ENCODE peak calls at places on chromosomes 1 and 21, in five cellular contexts. U, R, I, A and X are unnamed samples. For H3K4me1 and H3K27me3, the result is how much of the 10 kb centered on the place peaks cover.

GRCh38 chr1:31258581-31258980 is 18.9 kb upstream of the NKAIN1 start:
- DNase-seq in U (no peak), R (no peak), I (no peak), A (no peak), X (no peak)

GRCh38 chr1:156124557-156125483 is 10.3 kb downstream of the LMNA start:
- DNase-seq in U (peak), R (no peak), I (peak), A (peak), X (no peak)

GRCh38 chr1:94094466-94095111 is 26.4 kb downstream of the ABCA4 start:
- DNase-seq in U (no peak), R (peak), I (no peak), A (peak), X (no peak)

GRCh38 chr1:79044974-79045650 is 38.6 kb upstream of the ADGRL4 start:
- DNase-seq in U (no peak), R (peak), I (no peak), A (no peak), X (no peak)

GRCh38 chr1:226201029-226201593 is 14.6 kb upstream of the ACBD3 start:
- DNase-seq in U (peak), R (peak), I (no peak), A (no peak), X (no peak)

GRCh38 chr1:234638832-234639799 is 29.1 kb upstream of the IRF2BP2 start:
- DNase-seq in U (peak), R (no peak), I (no peak), A (peak), X (no peak)

GRCh38 chr21:15754640-15755039 is 24.9 kb downstream of the USP25 start:
- DNase-seq in U (peak), R (peak), I (no peak), A (no peak), X (no peak)

GRCh38 chr1:214445201-214445600 is 106.2 kb downstream of the PTPN14 start:
- DNase-seq in U (peak), R (no peak), I (no peak), A (no peak), X (no peak)

GRCh38 chr1:108082006-108082405 is 117.0 kb upstream of the VAV3 start:
- DNase-seq in U (no peak), R (no peak), I (no peak), A (no peak), X (no peak)

GRCh38 chr1:108080448-108080847 is 115.5 kb upstream of the VAV3 start:
- DNase-seq in U (no peak), R (no peak), I (no peak), A (no peak), X (no peak)

GRCh38 chr1:108077991-108078390 is 113.0 kb upstream of the VAV3 start:
- DNase-seq in U (no peak), R (no peak), I (no peak), A (no peak), X (no peak)

GRCh38 chr1:108082741-108083562 is 117.2 kb downstream of the SLC25A24 start:
- DNase-seq in U (peak), R (no peak), I (no peak), A (no peak), X (no peak)

GRCh38 chr1:108079550-108079949 is 114.6 kb upstream of the VAV3 start:
- DNase-seq in U (no peak), R (no peak), I (peak), A (no peak), X (no peak)
- H3K4me3 ChIP-seq in U (no peak), R (no peak), I (no peak), A (no peak), X (no peak)

DNA sequence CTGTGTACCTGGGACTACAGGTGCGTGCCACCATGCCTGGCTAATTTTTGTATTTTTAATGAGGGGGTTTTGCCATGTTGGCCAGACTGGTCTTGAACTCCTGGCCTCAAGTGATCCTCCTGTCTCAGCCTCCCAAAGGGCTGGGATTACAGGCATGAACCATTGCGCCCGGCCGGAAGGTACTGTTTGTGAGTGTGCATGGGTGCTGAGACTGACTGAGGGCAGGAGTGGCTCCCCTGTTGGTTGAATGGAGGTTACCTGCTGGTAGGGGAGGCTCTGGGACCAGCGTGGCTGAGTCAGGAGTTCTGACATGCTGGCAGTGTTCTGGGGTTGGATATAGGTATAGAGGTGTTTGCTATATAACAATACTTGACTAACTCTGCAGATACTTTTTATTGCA is 10.4 kb downstream of the PRMT2 start:
- DNase-seq in U (no peak), R (no peak), I (no peak), A (no peak), X (no peak)
- H3K4me1 ChIP-seq in U (under half), R (under half), I (under half), A (under half), X (under half)

DNA sequence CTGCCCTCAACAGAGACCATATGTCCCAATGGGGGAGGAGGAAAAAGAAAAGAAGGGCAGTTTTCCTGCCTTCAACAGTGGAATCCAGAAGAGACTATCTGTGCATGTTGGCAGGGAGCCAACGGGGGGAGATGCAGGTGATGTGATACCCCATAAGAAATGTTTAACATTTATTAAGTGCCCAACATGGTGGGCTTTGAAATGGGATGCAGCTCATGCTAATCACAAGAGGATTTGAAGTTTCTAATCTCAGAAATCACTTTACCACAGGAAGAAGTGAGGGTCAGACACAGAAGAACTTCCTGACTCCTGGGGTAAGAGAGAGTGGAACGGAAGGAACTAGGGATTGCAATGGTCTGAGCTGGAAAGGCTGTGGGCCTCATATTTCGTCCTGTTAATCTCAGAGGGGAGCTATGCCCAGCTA is 16.2 kb downstream of the CSRP1 start:
- DNase-seq in U (no peak), R (peak), I (no peak), A (no peak), X (no peak)
- H3K27me3 ChIP-seq in U (under half), R (under half), I (under half), A (under half), X (under half)

GRCh38 chr1:24894002-24894401 is 36.1 kb downstream of the RUNX3 start:
- DNase-seq in U (no peak), R (no peak), I (no peak), A (no peak), X (no peak)
- H3K4me3 ChIP-seq in U (no peak), R (no peak), I (no peak), A (no peak), X (no peak)

GRCh38 chr1:204087181-204087892 is 14.4 kb downstream of the SOX13 start:
- DNase-seq in U (no peak), R (no peak), I (no peak), A (no peak), X (no peak)

GRCh38 chr1:204091066-204091465 is 18.2 kb downstream of the SOX13 start:
- DNase-seq in U (no peak), R (no peak), I (no peak), A (no peak), X (no peak)

GRCh38 chr1:204088596-204088995 is 15.7 kb downstream of the SOX13 start:
- DNase-seq in U (no peak), R (no peak), I (no peak), A (no peak), X (no peak)

GRCh38 chr1:204087893-204088528 is 15.1 kb downstream of the SOX13 start:
- DNase-seq in U (no peak), R (no peak), I (no peak), A (no peak), X (no peak)

GRCh38 chr1:204089044-204089751 is 16.3 kb downstream of the SOX13 start:
- DNase-seq in U (no peak), R (peak), I (no peak), A (peak), X (no peak)
- H3K4me1 ChIP-seq in U (under half), R (under half), I (under half), A (under half), X (under half)